ENCODE peak calls at places on chromosomes 4 and X, in four cellular contexts. S is left lung, A is OCI-LY7, K is A549. J is an unnamed sample.

GRCh38 chr4:18057821-18058533 is 36.4 kb upstream of the LCORL start:
- DNase-seq in S (no peak), A (no peak), K (no peak), J (no peak)

GRCh38 chr4:19941434-19941833 is 310.3 kb upstream of the SLIT2 start:
- DNase-seq in S (no peak), A (no peak), K (no peak), J (no peak)

GRCh38 chr4:138576684-138577083 is 334.5 kb upstream of the SLC7A11 start:
- DNase-seq in S (no peak), A (peak; percentile 24), K (peak; percentile 4), J (peak; percentile 64)

GRCh38 chr4:48331577-48332340 is 9.6 kb upstream of the SLAIN2 start:
- DNase-seq in S (no peak), A (no peak), K (no peak), J (no peak)

GRCh38 chr4:8854866-8855265 is 16.8 kb downstream of the HMX1 start:
- DNase-seq in S (no peak), A (no peak), K (no peak), J (no peak)

GRCh38 chrX:39440734-39441305 is 639.6 kb downstream of the MID1IP1 start:
- DNase-seq in S (no peak), A (no peak), K (no peak), J (no peak)

GRCh38 chrX:43849173-43849572 is 33.1 kb downstream of the MAOB start:
- DNase-seq in S (no peak), A (no peak), K (no peak), J (no peak)

GRCh38 chrX:25278341-25278740 is 262.6 kb upstream of the ARX start:
- DNase-seq in S (no peak), A (no peak), K (no peak), J (no peak)

GRCh38 chrX:136185409-136186022 is 38.2 kb downstream of the FHL1 start:
- DNase-seq in S (no peak), A (no peak), K (peak; percentile 28), J (peak; percentile 44)

GRCh38 chr4:115851918-115852766 is 738.7 kb upstream of the NDST4 start:
- DNase-seq in S (no peak), A (peak; percentile 58), K (no peak), J (no peak)

GRCh38 chr4:167544391-167544790 is 310.1 kb upstream of the SPOCK3 start:
- DNase-seq in S (no peak), A (no peak), K (no peak), J (no peak)

GRCh38 chr4:163048447-163048846 is 118.2 kb downstream of the NAF1 start:
- DNase-seq in S (no peak), A (peak; percentile 44), K (peak; percentile 31), J (peak; percentile 46)

GRCh38 chrX:115949900-115950822 is 220.4 kb upstream of the AGTR2 start:
- DNase-seq in S (no peak), A (no peak), K (no peak), J (no peak)

GRCh38 chr4:158253350-158253980 is 43.2 kb downstream of the TMEM144 start:
- DNase-seq in S (no peak), A (peak; percentile 65), K (peak; percentile 13), J (peak; percentile 75)

GRCh38 chr4:32025840-32026459 is 1305.8 kb downstream of the PCDH7 start:
- DNase-seq in S (no peak), A (no peak), K (peak; percentile 18), J (peak; percentile 82)

GRCh38 chr4:7820031-7820825 is 119.4 kb downstream of the AFAP1 start:
- DNase-seq in S (no peak), A (no peak), K (no peak), J (no peak)

GRCh38 chr4:169811476-169811875 is 53.7 kb upstream of the HPF1 start:
- DNase-seq in S (no peak), A (no peak), K (no peak), J (no peak)

GRCh38 chrX:106952988-106953387 is 32.8 kb downstream of the CLDN2 start:
- DNase-seq in S (no peak), A (peak; percentile 2), K (no peak), J (peak; percentile 48)

GRCh38 chrX:151801980-151802379 is 67.4 kb downstream of the CNGA2 start:
- DNase-seq in S (no peak), A (no peak), K (peak; percentile 21), J (no peak)

GRCh38 chrX:130055103-130055502 is 55.2 kb downstream of the ELF4 start:
- DNase-seq in S (no peak), A (no peak), K (no peak), J (no peak)

GRCh38 chr4:41205854-41206460 is 8.4 kb downstream of the APBB2 start:
- DNase-seq in S (no peak), A (no peak), K (no peak), J (no peak)

GRCh38 chr4:88823058-88823919 is 125.7 kb upstream of the NAP1L5 start:
- DNase-seq in S (peak; percentile 96), A (no peak), K (peak; percentile 48), J (peak; percentile 99)

GRCh38 chr4:170227928-170228327 is 138.2 kb upstream of the AADAT start:
- DNase-seq in S (no peak), A (no peak), K (peak; percentile 0), J (no peak)

GRCh38 chr4:56821394-56822263 is at the start of gene SPINK2:
- DNase-seq in S (peak; percentile 52), A (peak; percentile 75), K (peak; percentile 61), J (peak; percentile 74)

GRCh38 chrX:110310896-110311295 is 7.0 kb downstream of the AMMECR1 start:
- DNase-seq in S (no peak), A (no peak), K (no peak), J (peak; percentile 14)

GRCh38 chr4:72489267-72489666 is 79.8 kb downstream of the ADAMTS3 start:
- DNase-seq in S (no peak), A (no peak), K (no peak), J (no peak)

GRCh38 chr4:26785766-26786165 is 74.9 kb upstream of the STIM2 start:
- DNase-seq in S (no peak), A (no peak), K (no peak), J (no peak)
- H3K4me1 ChIP-seq in S (peaks cover 4% of the 10 kb centered on the region), A (peaks cover 60% of the 10 kb centered on the region), K (peaks cover 16% of the 10 kb centered on the region), J (peaks cover 8% of the 10 kb centered on the region)

DNA sequence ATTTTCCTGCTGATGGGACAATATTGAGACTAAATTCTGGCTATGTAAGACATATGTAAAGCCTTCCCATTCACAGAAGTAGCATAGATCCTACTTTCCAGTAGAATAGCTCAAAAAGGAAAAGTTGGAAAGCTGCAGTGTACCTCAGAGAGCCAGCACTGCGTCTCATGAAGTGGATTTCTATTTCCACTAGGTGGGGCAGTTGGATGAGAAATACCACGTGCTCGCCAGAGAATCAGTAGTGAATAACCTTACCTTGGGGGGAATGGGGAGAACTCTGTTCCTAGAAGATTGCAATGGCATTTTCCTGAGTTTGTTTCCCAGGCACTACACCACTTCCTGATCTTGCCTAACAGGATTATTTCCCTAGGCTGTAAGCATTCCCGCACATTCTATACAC is 907.1 kb downstream of the FSTL5 start:
- DNase-seq in S (no peak), A (no peak), K (no peak), J (no peak)
- TF ChIP-seq CTCF in S (no peak), A (peak; percentile 58), K (peak; percentile 61), J (no peak)

GRCh38 chr4:52852696-52853095 is 9.4 kb upstream of the RASL11B start:
- DNase-seq in S (no peak), A (no peak), K (no peak), J (no peak)
- H3K4me1 ChIP-seq in S (no peaks in the 10 kb centered on the region), A (no peaks in the 10 kb centered on the region), K (no peaks in the 10 kb centered on the region), J (peaks cover 42% of the 10 kb centered on the region)

GRCh38 chr4:39470402-39470801 is 11.5 kb downstream of the LIAS start:
- DNase-seq in S (no peak), A (no peak), K (no peak), J (no peak)

GRCh38 chr4:39467470-39467869 is 8.6 kb downstream of the LIAS start:
- DNase-seq in S (no peak), A (no peak), K (no peak), J (no peak)

GRCh38 chr4:39466747-39467146 is 7.9 kb downstream of the LIAS start:
- DNase-seq in S (no peak), A (no peak), K (no peak), J (no peak)

GRCh38 chr4:39472396-39472795 is 13.5 kb downstream of the LIAS start:
- DNase-seq in S (no peak), A (no peak), K (no peak), J (peak; percentile 74)

DNA sequence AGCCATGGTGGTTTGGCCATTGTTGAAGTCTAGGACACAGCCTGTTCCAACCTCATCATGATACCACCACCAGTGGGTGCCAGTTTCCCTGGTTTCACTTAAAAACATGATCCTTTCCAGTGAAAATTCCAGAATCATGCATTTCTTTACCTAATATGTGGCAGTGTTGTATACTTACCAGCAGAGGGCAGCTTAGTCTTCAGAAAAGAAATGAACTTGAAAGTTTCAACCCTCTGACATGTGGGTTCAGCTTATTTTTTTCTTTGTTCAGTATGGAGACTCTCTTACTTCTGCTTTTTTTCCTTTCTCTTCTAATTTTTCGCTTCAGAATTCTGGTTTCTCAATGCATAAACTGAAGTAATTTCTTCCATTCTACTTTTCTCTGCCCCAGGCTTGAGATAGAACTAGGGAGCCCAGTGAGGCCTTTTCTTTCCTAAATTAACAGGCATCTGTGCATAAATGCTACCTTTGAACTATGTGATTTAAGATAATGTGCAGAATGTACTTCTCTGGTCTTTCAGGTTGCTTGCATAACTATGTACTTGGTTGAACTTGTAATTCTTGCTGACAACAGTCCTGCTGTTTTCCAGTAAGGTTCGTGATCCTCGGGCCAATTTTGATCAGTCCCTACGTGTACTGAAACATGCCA is 10.7 kb downstream of the LIAS start:
- DNase-seq in S (no peak), A (peak; percentile 80), K (peak; percentile 41), J (peak; percentile 72)
- TF ChIP-seq CTCF in S (peak; percentile 80), A (peak; percentile 99), K (peak; percentile 96), J (peak; percentile 83)

DNA sequence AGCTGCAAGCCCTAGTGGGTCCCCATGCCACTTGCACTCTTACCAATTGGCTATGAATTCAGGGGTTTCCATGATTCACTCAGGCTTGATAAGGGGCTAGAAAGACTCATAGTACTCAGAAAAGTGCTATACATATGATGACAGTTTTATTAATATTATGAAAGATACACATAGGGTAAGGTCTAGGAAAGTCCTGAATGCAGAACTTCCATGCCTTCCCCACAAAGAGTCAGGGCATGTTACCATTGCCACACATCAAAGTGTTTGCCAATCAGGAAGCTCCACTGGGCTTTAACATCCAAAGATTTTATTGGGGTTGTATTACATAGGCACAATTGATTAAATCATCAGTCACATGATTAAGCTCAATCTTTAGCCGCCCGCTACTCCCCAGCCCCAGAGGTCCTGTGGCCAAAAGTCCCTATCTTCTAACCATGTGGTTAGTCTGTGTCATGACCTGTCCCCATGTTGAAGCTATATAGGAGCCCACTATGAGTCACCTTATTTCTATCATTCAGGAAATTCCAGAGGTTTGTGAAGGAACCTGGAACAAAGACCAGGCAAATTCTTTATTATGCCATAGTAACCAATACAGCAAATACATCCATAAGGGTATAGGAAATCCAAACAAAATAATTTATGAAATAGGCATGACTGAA is 635.6 kb downstream of the STPG2 start:
- DNase-seq in S (no peak), A (no peak), K (no peak), J (peak; percentile 14)
- H3K4me1 ChIP-seq in S (no peaks in the 10 kb centered on the region), A (no peaks in the 10 kb centered on the region), K (peaks cover 9% of the 10 kb centered on the region), J (no peaks in the 10 kb centered on the region)

GRCh38 chr4:37780444-37781133 is 45.9 kb upstream of the PGM2 start:
- DNase-seq in S (no peak), A (peak; percentile 65), K (no peak), J (no peak)
- TF ChIP-seq CTCF in S (no peak), A (peak; percentile 75), K (no peak), J (peak; percentile 27)

J was measured in cardiac muscle cell.